ENCODE peak calls at places on chromosomes 4 and X, in seven cellular contexts. One of them, this sample, is unnamed.

GRCh38 chr4:2352171-2352570 is 66.3 kb downstream of the ZFYVE28 start:
- DNase-seq in SW480: no peak
- DNase-seq in Caki2: no peak
- DNase-seq in sciatic nerve: no peak
- DNase-seq in GM06990: no peak
- DNase-seq in activated CD8-positive, alpha-beta memory T cell treated with anti-CD3 and anti-CD28 coated beads for 48 hours: no peak
- DNase-seq in GM04504: no peak
- DNase-seq in this sample: no peak

GRCh38 chr4:162803378-162803777 is 363.3 kb downstream of the NAF1 start:
- DNase-seq in sciatic nerve: no peak
- DNase-seq in activated CD8-positive, alpha-beta memory T cell treated with anti-CD3 and anti-CD28 coated beads for 48 hours: no peak
- DNase-seq in GM04504: no peak
- DNase-seq in SW480: no peak
- DNase-seq in GM06990: no peak
- DNase-seq in Caki2: no peak
- DNase-seq in this sample: no peak

GRCh38 chr4:52246834-52247233 is 195.7 kb downstream of the SPATA18 start:
- DNase-seq in sciatic nerve: no peak
- DNase-seq in activated CD8-positive, alpha-beta memory T cell treated with anti-CD3 and anti-CD28 coated beads for 48 hours: no peak
- DNase-seq in SW480: no peak
- DNase-seq in GM06990: no peak
- DNase-seq in GM04504: no peak
- DNase-seq in Caki2: no peak
- DNase-seq in this sample: no peak

GRCh38 chr4:155796031-155796430 is 37.2 kb downstream of the GUCY1B1 start:
- DNase-seq in activated CD8-positive, alpha-beta memory T cell treated with anti-CD3 and anti-CD28 coated beads for 48 hours: no peak
- DNase-seq in sciatic nerve: no peak
- DNase-seq in GM06990: no peak
- DNase-seq in SW480: peak; percentile 8
- DNase-seq in Caki2: peak; percentile 14
- DNase-seq in GM04504: no peak
- DNase-seq in this sample: no peak

GRCh38 chr4:106238819-106239420 is 77.1 kb downstream of the TBCK start:
- DNase-seq in sciatic nerve: no peak
- DNase-seq in SW480: peak; percentile 10
- DNase-seq in activated CD8-positive, alpha-beta memory T cell treated with anti-CD3 and anti-CD28 coated beads for 48 hours: no peak
- DNase-seq in Caki2: peak; percentile 45
- DNase-seq in GM04504: peak; percentile 18
- DNase-seq in GM06990: no peak
- DNase-seq in this sample: no peak

GRCh38 chr4:113452868-113453620 is 308.5 kb downstream of the CAMK2D start:
- DNase-seq in GM06990: no peak
- DNase-seq in Caki2: no peak
- DNase-seq in GM04504: no peak
- DNase-seq in sciatic nerve: no peak
- DNase-seq in SW480: no peak
- DNase-seq in activated CD8-positive, alpha-beta memory T cell treated with anti-CD3 and anti-CD28 coated beads for 48 hours: no peak
- DNase-seq in this sample: no peak

GRCh38 chr4:136526517-136526916 is 1005.8 kb downstream of the PCDH18 start:
- DNase-seq in SW480: no peak
- DNase-seq in GM04504: no peak
- DNase-seq in sciatic nerve: no peak
- DNase-seq in Caki2: peak; percentile 15
- DNase-seq in activated CD8-positive, alpha-beta memory T cell treated with anti-CD3 and anti-CD28 coated beads for 48 hours: no peak
- DNase-seq in GM06990: no peak
- DNase-seq in this sample: no peak

GRCh38 chrX:31500920-31501319 is 429.1 kb upstream of the FTHL17 start:
- DNase-seq in GM04504: no peak
- DNase-seq in sciatic nerve: no peak
- DNase-seq in Caki2: peak; percentile 4
- DNase-seq in SW480: no peak
- DNase-seq in activated CD8-positive, alpha-beta memory T cell treated with anti-CD3 and anti-CD28 coated beads for 48 hours: no peak
- DNase-seq in GM06990: no peak
- DNase-seq in this sample: no peak

GRCh38 chrX:1322393-1322792 is 14.2 kb upstream of the IL3RA start:
- DNase-seq in Caki2: no peak
- DNase-seq in SW480: no peak
- DNase-seq in GM06990: no peak
- DNase-seq in GM04504: no peak
- DNase-seq in activated CD8-positive, alpha-beta memory T cell treated with anti-CD3 and anti-CD28 coated beads for 48 hours: peak; percentile 46
- DNase-seq in sciatic nerve: no peak
- DNase-seq in this sample: no peak

GRCh38 chr4:109009909-109010308 is 247.1 kb upstream of the ETNPPL start:
- DNase-seq in GM04504: peak; percentile 44
- DNase-seq in activated CD8-positive, alpha-beta memory T cell treated with anti-CD3 and anti-CD28 coated beads for 48 hours: no peak
- DNase-seq in Caki2: no peak
- DNase-seq in SW480: no peak
- DNase-seq in sciatic nerve: no peak
- DNase-seq in GM06990: no peak
- DNase-seq in this sample: no peak

GRCh38 chrX:85988353-85988752 is 59.0 kb downstream of the CHM start:
- DNase-seq in sciatic nerve: no peak
- DNase-seq in GM06990: no peak
- DNase-seq in SW480: no peak
- DNase-seq in Caki2: no peak
- DNase-seq in activated CD8-positive, alpha-beta memory T cell treated with anti-CD3 and anti-CD28 coated beads for 48 hours: no peak
- DNase-seq in GM04504: no peak
- DNase-seq in this sample: no peak

GRCh38 chr4:74838746-74839370 is 44.5 kb upstream of the BTC start:
- DNase-seq in Caki2: no peak
- DNase-seq in sciatic nerve: no peak
- DNase-seq in GM06990: no peak
- DNase-seq in GM04504: peak; percentile 0
- DNase-seq in activated CD8-positive, alpha-beta memory T cell treated with anti-CD3 and anti-CD28 coated beads for 48 hours: no peak
- DNase-seq in SW480: no peak
- DNase-seq in this sample: no peak

GRCh38 chrX:68647156-68647957 is at the start of gene STARD8:
- DNase-seq in GM04504: no peak
- DNase-seq in sciatic nerve: peak; percentile 68
- DNase-seq in GM06990: no peak
- DNase-seq in SW480: peak; percentile 45
- DNase-seq in Caki2: peak; percentile 88
- DNase-seq in activated CD8-positive, alpha-beta memory T cell treated with anti-CD3 and anti-CD28 coated beads for 48 hours: no peak
- DNase-seq in this sample: no peak

GRCh38 chrX:75642811-75643361 is 120.0 kb upstream of the ZDHHC15 start:
- DNase-seq in GM04504: no peak
- DNase-seq in SW480: no peak
- DNase-seq in sciatic nerve: no peak
- DNase-seq in Caki2: no peak
- DNase-seq in activated CD8-positive, alpha-beta memory T cell treated with anti-CD3 and anti-CD28 coated beads for 48 hours: no peak
- DNase-seq in GM06990: no peak
- DNase-seq in this sample: no peak

GRCh38 chr4:14985161-14985560 is 17.1 kb upstream of the CPEB2 start:
- DNase-seq in sciatic nerve: no peak
- DNase-seq in SW480: no peak
- DNase-seq in Caki2: no peak
- DNase-seq in GM04504: no peak
- DNase-seq in GM06990: no peak
- DNase-seq in activated CD8-positive, alpha-beta memory T cell treated with anti-CD3 and anti-CD28 coated beads for 48 hours: no peak
- DNase-seq in this sample: no peak

GRCh38 chr4:186341655-186342054 is 75.7 kb downstream of the F11 start:
- DNase-seq in sciatic nerve: no peak
- DNase-seq in GM04504: no peak
- DNase-seq in Caki2: no peak
- DNase-seq in activated CD8-positive, alpha-beta memory T cell treated with anti-CD3 and anti-CD28 coated beads for 48 hours: no peak
- DNase-seq in SW480: no peak
- DNase-seq in GM06990: no peak
- DNase-seq in this sample: no peak

GRCh38 chr4:169124661-169125060 is 114.6 kb upstream of the CBR4 start:
- DNase-seq in SW480: no peak
- DNase-seq in GM04504: no peak
- DNase-seq in Caki2: no peak
- DNase-seq in GM06990: no peak
- DNase-seq in activated CD8-positive, alpha-beta memory T cell treated with anti-CD3 and anti-CD28 coated beads for 48 hours: no peak
- DNase-seq in sciatic nerve: no peak
- DNase-seq in this sample: no peak

GRCh38 chrX:154712781-154713391 is 38.0 kb downstream of the GAB3 start:
- DNase-seq in sciatic nerve: no peak
- DNase-seq in GM04504: no peak
- DNase-seq in SW480: peak; percentile 88
- DNase-seq in Caki2: peak; percentile 8
- DNase-seq in GM06990: peak; percentile 57
- DNase-seq in activated CD8-positive, alpha-beta memory T cell treated with anti-CD3 and anti-CD28 coated beads for 48 hours: no peak
- DNase-seq in this sample: peak; percentile 74

GRCh38 chr4:153592090-153592489 is 92.0 kb upstream of the TLR2 start:
- DNase-seq in GM04504: no peak
- DNase-seq in sciatic nerve: no peak
- DNase-seq in SW480: no peak
- DNase-seq in GM06990: no peak
- DNase-seq in Caki2: no peak
- DNase-seq in activated CD8-positive, alpha-beta memory T cell treated with anti-CD3 and anti-CD28 coated beads for 48 hours: no peak
- DNase-seq in this sample: no peak

GRCh38 chr4:61555789-61556188 is 355.7 kb downstream of the ADGRL3 start:
- DNase-seq in GM04504: no peak
- DNase-seq in Caki2: no peak
- DNase-seq in SW480: peak; percentile 2
- DNase-seq in GM06990: no peak
- DNase-seq in activated CD8-positive, alpha-beta memory T cell treated with anti-CD3 and anti-CD28 coated beads for 48 hours: no peak
- DNase-seq in sciatic nerve: no peak
- DNase-seq in this sample: no peak

This sample was measured in GM13977.